ENCODE peak calls at places on chromosomes 7 and 10, in nine cellular contexts. J, I, O, H, X, N, U, V and A are unnamed samples.
A peak's percentile ranks its signal among the peaks of the same experiment; 100 is the strongest.

GRCh38 chr10:132033632-132034031 is 32.1 kb upstream of the JAKMIP3 start:
- DNase-seq in J (no peak), I (no peak), O (no peak), H (no peak), X (no peak), N (no peak), U (no peak), V (no peak), A (no peak)

GRCh38 chr7:40839881-40840280 is 705.1 kb downstream of the SUGCT start:
- DNase-seq in J (no peak), I (no peak), O (no peak), H (peak; percentile 78), X (no peak), N (no peak), U (no peak), V (no peak), A (no peak)

GRCh38 chr7:3264693-3265339 is 36.2 kb upstream of the SDK1 start:
- DNase-seq in J (no peak), I (no peak), O (no peak), H (no peak), X (no peak), N (no peak), U (no peak), V (no peak), A (no peak)

GRCh38 chr7:92461027-92462003 is 14.0 kb downstream of the GATAD1 start:
- DNase-seq in J (peak; percentile 12), I (no peak), O (no peak), H (peak; percentile 63), X (no peak), N (no peak), U (peak; percentile 65), V (peak; percentile 5), A (peak; percentile 34)

GRCh38 chr7:100827330-100828226 is at the start of gene EPHB4:
- DNase-seq in J (peak; percentile 85), I (peak; percentile 84), O (peak; percentile 86), H (peak; percentile 87), X (peak; percentile 58), N (peak; percentile 44), U (peak; percentile 83), V (peak; percentile 90), A (peak; percentile 78)

GRCh38 chr7:125154930-125155329 is 225.3 kb upstream of the POT1 start:
- DNase-seq in J (no peak), I (no peak), O (no peak), H (no peak), X (no peak), N (no peak), U (no peak), V (no peak), A (no peak)

GRCh38 chr10:29687411-29688160 is 52.8 kb upstream of the SVIL start:
- DNase-seq in J (no peak), I (no peak), O (no peak), H (peak; percentile 50), X (no peak), N (no peak), U (no peak), V (no peak), A (no peak)

GRCh38 chr7:18384491-18385143 is 110.9 kb upstream of the HDAC9 start:
- DNase-seq in J (no peak), I (no peak), O (no peak), H (no peak), X (no peak), N (no peak), U (no peak), V (no peak), A (no peak)

GRCh38 chr7:144761493-144761892 is 74.4 kb downstream of the TPK1 start:
- DNase-seq in J (no peak), I (peak; percentile 52), O (no peak), H (no peak), X (no peak), N (no peak), U (peak; percentile 46), V (no peak), A (no peak)

GRCh38 chr10:110923856-110924493 is 4.6 kb downstream of the SHOC2 start:
- DNase-seq in J (no peak), I (no peak), O (no peak), H (no peak), X (no peak), N (no peak), U (no peak), V (no peak), A (no peak)

GRCh38 chr7:135901585-135902540 is 75.3 kb downstream of the MTPN start:
- DNase-seq in J (no peak), I (no peak), O (no peak), H (no peak), X (no peak), N (no peak), U (no peak), V (no peak), A (no peak)

GRCh38 chr7:100358857-100359212 is 918 bp downstream of the PILRB start:
- DNase-seq in J (no peak), I (no peak), O (no peak), H (no peak), X (no peak), N (no peak), U (no peak), V (no peak), A (no peak)

GRCh38 chr7:127588019-127588696 is at the start of gene ARF5:
- DNase-seq in J (peak; percentile 79), I (peak; percentile 90), O (peak; percentile 92), H (peak; percentile 73), X (peak; percentile 84), N (peak; percentile 85), U (peak; percentile 84), V (peak; percentile 88), A (peak; percentile 88)

GRCh38 chr7:44936322-44936721 is 42.5 kb downstream of the MYO1G start:
- DNase-seq in J (no peak), I (no peak), O (no peak), H (no peak), X (no peak), N (no peak), U (no peak), V (no peak), A (no peak)

GRCh38 chr10:86711957-86712708 is 43.8 kb downstream of the LDB3 start:
- DNase-seq in J (no peak), I (no peak), O (no peak), H (peak; percentile 34), X (peak; percentile 37), N (peak; percentile 52), U (no peak), V (no peak), A (peak; percentile 64)

DNA sequence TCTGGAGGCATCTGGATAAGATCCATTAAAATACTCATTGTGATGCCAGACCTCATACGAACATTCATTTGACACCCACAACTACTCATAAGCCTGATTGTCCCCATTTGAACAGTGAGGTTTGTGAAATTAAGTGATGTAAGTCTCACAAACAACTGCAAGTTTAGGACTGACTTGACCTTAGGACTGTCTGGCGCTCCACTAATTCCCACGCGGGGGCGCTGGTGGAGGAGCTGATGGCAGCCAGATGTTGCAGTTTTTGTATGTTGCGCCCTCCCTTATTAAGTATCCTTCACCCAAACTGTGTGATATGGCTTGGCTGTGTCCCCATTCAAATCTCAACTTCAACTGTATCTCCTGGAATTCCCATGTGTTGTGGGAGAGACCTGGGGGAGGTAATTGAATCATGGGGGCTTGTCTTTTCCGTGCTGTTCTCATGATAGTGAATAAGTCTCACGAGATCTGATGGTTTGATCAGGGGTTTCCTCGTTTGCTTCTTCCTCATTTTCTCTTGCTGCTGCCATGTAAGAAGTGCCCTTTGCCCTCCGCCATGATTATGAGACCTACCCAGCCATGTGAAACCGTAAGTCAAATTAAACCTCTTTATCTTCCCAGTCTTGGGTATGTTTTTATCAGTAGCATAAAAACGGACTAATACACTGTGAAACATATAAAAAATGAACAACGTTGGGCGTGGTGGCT is 20.3 kb upstream of the TIAL1 start:
- DNase-seq in J (peak; percentile 43), I (peak; percentile 26), O (no peak), H (peak; percentile 20), X (no peak), N (no peak), U (no peak), V (peak; percentile 21), A (no peak)
- TF ChIP-seq CTCF in J (peak; percentile 55), I (peak; percentile 32), O (no peak), H (peak; percentile 27), X (no peak), N (no peak), U (peak; percentile 8), V (peak; percentile 44), A (no peak)

GRCh38 chr7:115477193-115477651 is 553.3 kb downstream of the TFEC start:
- DNase-seq in J (no peak), I (peak; percentile 13), O (no peak), H (no peak), X (no peak), N (no peak), U (peak; percentile 4), V (no peak), A (peak; percentile 35)

GRCh38 chr7:115478426-115478825 is 552.1 kb downstream of the TFEC start:
- DNase-seq in J (no peak), I (no peak), O (no peak), H (peak; percentile 43), X (no peak), N (no peak), U (no peak), V (no peak), A (no peak)

GRCh38 chr7:115475206-115475605 is 553.3 kb downstream of the MDFIC start:
- DNase-seq in J (no peak), I (no peak), O (no peak), H (no peak), X (no peak), N (no peak), U (no peak), V (no peak), A (no peak)

GRCh38 chr7:115476666-115477065 is 553.9 kb downstream of the TFEC start:
- DNase-seq in J (no peak), I (no peak), O (no peak), H (no peak), X (no peak), N (no peak), U (no peak), V (no peak), A (no peak)

GRCh38 chr7:115475774-115476407 is 554.0 kb downstream of the MDFIC start:
- DNase-seq in J (no peak), I (no peak), O (no peak), H (no peak), X (no peak), N (no peak), U (no peak), V (no peak), A (no peak)
- TF ChIP-seq CTCF in J (no peak), I (peak; percentile 39), O (no peak), H (no peak), X (no peak), N (no peak), U (no peak), V (peak; percentile 55), A (no peak)

DNA sequence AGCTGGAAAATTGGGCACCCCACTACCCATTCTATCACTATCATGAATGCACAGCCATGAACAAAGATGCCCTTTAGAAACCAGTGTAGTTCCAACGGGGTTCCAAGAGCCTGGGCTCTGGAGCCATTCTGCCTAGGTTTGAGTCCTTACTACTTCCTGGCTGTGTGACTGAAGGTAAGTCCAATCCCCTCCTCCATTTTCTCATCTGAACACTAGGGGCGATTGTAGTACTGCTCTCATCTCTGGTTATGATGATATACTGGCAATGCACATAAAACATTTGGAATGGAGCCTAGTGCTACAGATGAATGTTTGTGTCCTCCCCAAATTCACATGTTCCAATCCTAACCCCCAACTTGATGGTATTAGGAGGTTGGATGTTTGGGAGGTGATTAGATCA is 28.1 kb upstream of the CDH23 start:
- DNase-seq in J (no peak), I (no peak), O (no peak), H (no peak), X (no peak), N (no peak), U (no peak), V (no peak), A (no peak)
- TF ChIP-seq CTCF in J (no peak), I (no peak), O (no peak), H (no peak), X (no peak), N (no peak), U (no peak), V (no peak), A (no peak)

GRCh38 chr10:62818426-62819011 is 2.4 kb upstream of the EGR2 start:
- DNase-seq in J (no peak), I (no peak), O (no peak), H (no peak), X (no peak), N (no peak), U (no peak), V (peak; percentile 28), A (peak; percentile 76)
- TF ChIP-seq CTCF in J (no peak), I (no peak), O (no peak), H (no peak), X (no peak), N (no peak), U (no peak), V (peak; percentile 42), A (no peak)